ENCODE peak calls at places on chromosomes 7 and 10, in six cellular contexts. O, Q, U, B, W and D are unnamed samples.

GRCh38 chr7:4144801-4145470 is 537.2 kb upstream of the FOXK1 start:
- DNase-seq in W (peak; percentile 48), O (no peak), B (peak; percentile 11), U (no peak), Q (no peak), D (no peak)

GRCh38 chr7:131346885-131347592 is 19.4 kb downstream of the MKLN1 start:
- DNase-seq in Q (no peak), O (peak; percentile 57), U (no peak), B (no peak), W (no peak), D (no peak)

GRCh38 chr7:18552311-18552916 is 56.9 kb downstream of the HDAC9 start:
- DNase-seq in U (no peak), Q (no peak), W (no peak), B (no peak), O (no peak), D (no peak)

GRCh38 chr7:156780724-156781455 is 112.1 kb downstream of the LMBR1 start:
- DNase-seq in O (no peak), Q (no peak), U (no peak), W (no peak), B (no peak), D (peak; percentile 89)

GRCh38 chr7:31098606-31099360 is 46.7 kb downstream of the ADCYAP1R1 start:
- DNase-seq in U (no peak), O (no peak), W (peak; percentile 1), B (no peak), Q (no peak), D (no peak)

GRCh38 chr10:78894841-78895195 is 173.9 kb upstream of the ZMIZ1 start:
- DNase-seq in U (no peak), O (no peak), B (no peak), W (no peak), Q (no peak), D (no peak)

GRCh38 chr7:431658-432111 is 88.0 kb downstream of the PDGFA start:
- DNase-seq in B (no peak), W (no peak), U (no peak), O (no peak), Q (no peak), D (no peak)

GRCh38 chr7:20399516-20399915 is 68.8 kb downstream of the ITGB8 start:
- DNase-seq in U (peak; percentile 32), B (no peak), Q (no peak), O (no peak), W (no peak), D (no peak)

GRCh38 chr7:35647171-35647574 is 47.8 kb downstream of the HERPUD2 start:
- DNase-seq in W (no peak), B (no peak), U (no peak), Q (no peak), O (no peak), D (peak; percentile 50)

GRCh38 chr10:121559321-121559720 is 38.9 kb downstream of the FGFR2 start:
- DNase-seq in O (no peak), Q (no peak), W (peak; percentile 14), B (no peak), U (no peak), D (no peak)

GRCh38 chr7:89238156-89238555 is 442.6 kb upstream of the TEX47 start:
- DNase-seq in U (peak; percentile 0), W (no peak), Q (no peak), O (no peak), B (peak; percentile 64), D (no peak)

GRCh38 chr7:51789494-51789893 is 472.9 kb upstream of the COBL start:
- DNase-seq in W (peak; percentile 22), O (no peak), U (no peak), B (no peak), Q (no peak), D (no peak)

GRCh38 chr10:21926358-21926890 is 77.1 kb downstream of the DNAJC1 start:
- DNase-seq in U (no peak), B (no peak), W (no peak), Q (no peak), O (no peak), D (no peak)

GRCh38 chr7:108460964-108461363 is 4.7 kb upstream of the NRCAM start:
- DNase-seq in W (no peak), B (no peak), Q (no peak), O (no peak), U (no peak), D (no peak)

GRCh38 chr7:44282601-44283171 is 42.7 kb downstream of the CAMK2B start:
- DNase-seq in O (no peak), B (no peak), W (peak; percentile 8), U (no peak), Q (peak; percentile 3), D (no peak)

GRCh38 chr7:157429680-157430224 is 92.9 kb downstream of the DNAJB6 start:
- DNase-seq in U (no peak), Q (no peak), O (no peak), W (no peak), B (no peak), D (no peak)

GRCh38 chr7:5701085-5701914 is 80.2 kb downstream of the RNF216 start:
- DNase-seq in U (no peak), B (no peak), W (no peak), O (no peak), Q (no peak), D (peak; percentile 89)

GRCh38 chr10:99431190-99431549 is 746 bp upstream of the GOT1 start:
- DNase-seq in B (peak; percentile 34), U (peak; percentile 52), Q (peak; percentile 18), W (peak; percentile 31), O (peak; percentile 26), D (peak; percentile 48)

GRCh38 chr7:1787241-1787640 is 117.2 kb downstream of the ELFN1 start:
- DNase-seq in U (no peak), W (no peak), O (no peak), B (no peak), Q (no peak), D (no peak)

GRCh38 chr7:37920619-37921339 is at the start of gene EPDR1:
- DNase-seq in B (no peak), Q (no peak), W (peak; percentile 58), O (peak; percentile 90), U (no peak), D (peak; percentile 66)

GRCh38 chr7:140625908-140626868 is 14.4 kb downstream of the DENND2A start:
- DNase-seq in B (peak; percentile 88), O (no peak), W (peak; percentile 79), U (peak; percentile 99), Q (peak; percentile 38), D (no peak)

GRCh38 chr10:22618081-22618785 is 96.1 kb downstream of the PIP4K2A start:
- DNase-seq in W (peak; percentile 38), U (peak; percentile 87), Q (no peak), B (no peak), O (no peak), D (peak; percentile 40)

GRCh38 chr10:101558206-101558605 is 29.9 kb downstream of the POLL start:
- DNase-seq in O (no peak), W (no peak), U (peak; percentile 31), Q (no peak), B (no peak), D (peak; percentile 32)

GRCh38 chr10:125629758-125630376 is 53.1 kb downstream of the TEX36 start:
- DNase-seq in W (no peak), Q (no peak), U (peak; percentile 49), B (peak; percentile 12), O (peak; percentile 24), D (peak; percentile 46)
- TF ChIP-seq CTCF in W (peak; percentile 62), Q (no peak), U (peak; percentile 46), B (peak; percentile 22), O (no peak), D (peak; percentile 36)

DNA sequence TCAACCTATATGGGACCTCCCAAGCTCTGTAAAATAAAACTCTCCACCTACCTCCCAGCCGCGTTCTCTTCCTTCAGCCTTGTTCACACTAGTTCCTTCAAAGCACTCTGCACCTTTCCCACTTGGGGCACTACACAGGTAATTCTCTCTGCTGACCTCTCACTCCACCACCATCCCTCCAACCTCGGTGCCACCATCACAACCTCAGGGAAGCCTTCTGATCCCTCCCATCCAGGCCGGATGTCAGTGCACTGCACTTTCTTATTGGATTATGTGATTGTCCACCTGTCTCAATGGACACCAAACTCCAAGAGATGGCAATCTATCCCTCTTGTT is 7.0 kb downstream of the LARP4B start:
- DNase-seq in W (no peak), U (no peak), O (no peak), B (no peak), Q (no peak), D (no peak)
- TF ChIP-seq CTCF in W (no peak), U (no peak), O (no peak), B (no peak), Q (no peak), D (no peak)

GRCh38 chr10:92894081-92894480 is 45.8 kb downstream of the EXOC6 start:
- DNase-seq in B (no peak), Q (no peak), O (no peak), W (no peak), U (no peak), D (no peak)

GRCh38 chr10:92892706-92893054 is 44.4 kb downstream of the EXOC6 start:
- DNase-seq in O (no peak), Q (no peak), W (no peak), U (no peak), B (no peak), D (no peak)

GRCh38 chr10:92886334-92886961 is 38.1 kb downstream of the EXOC6 start:
- DNase-seq in U (peak; percentile 9), Q (no peak), W (no peak), O (no peak), B (no peak), D (no peak)

GRCh38 chr10:92897916-92898315 is 49.6 kb downstream of the EXOC6 start:
- DNase-seq in Q (no peak), W (no peak), O (no peak), U (no peak), B (no peak), D (no peak)

DNA sequence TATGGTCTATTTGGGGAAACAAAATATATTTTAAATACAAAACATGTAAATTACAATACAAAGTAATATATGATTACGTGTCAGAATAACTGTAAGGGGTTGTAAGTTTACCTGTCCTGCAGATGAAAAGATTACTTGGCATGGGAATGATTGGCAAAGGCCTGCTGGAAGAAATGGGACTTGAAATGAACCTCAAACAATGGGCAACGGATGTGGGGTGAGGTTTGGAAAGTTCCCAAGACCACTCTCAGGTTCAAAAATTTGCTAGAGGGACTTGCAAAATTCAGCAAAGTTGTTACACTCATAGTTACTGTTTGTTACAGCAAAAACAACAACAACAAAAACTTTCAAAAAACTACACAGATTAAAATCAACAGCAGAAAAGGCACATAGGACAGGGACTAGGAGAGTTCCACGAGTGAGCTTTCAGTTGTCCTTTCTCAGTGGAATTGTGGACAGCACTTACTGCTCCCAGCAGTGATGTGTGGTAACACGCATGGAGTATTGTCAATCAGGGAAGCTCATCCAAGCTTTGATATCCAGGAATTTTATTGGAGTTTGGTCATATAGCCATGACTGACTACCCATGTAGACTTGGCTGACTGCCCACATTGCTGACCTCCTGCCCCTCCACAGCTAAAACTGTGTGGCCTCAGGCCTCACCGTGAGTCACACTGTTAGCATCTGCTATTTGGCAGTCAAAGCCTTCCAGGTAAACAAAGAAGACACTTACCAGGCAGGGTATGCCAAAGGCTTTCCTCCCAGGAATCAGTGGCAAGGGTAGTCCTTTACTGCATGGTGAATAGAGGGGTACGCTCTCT is 43.8 kb downstream of the EXOC6 start:
- DNase-seq in O (peak; percentile 86), W (peak; percentile 69), B (peak; percentile 85), Q (no peak), U (peak; percentile 78), D (no peak)
- TF ChIP-seq CTCF in O (no peak), W (no peak), B (no peak), Q (no peak), U (no peak), D (no peak)

DNA sequence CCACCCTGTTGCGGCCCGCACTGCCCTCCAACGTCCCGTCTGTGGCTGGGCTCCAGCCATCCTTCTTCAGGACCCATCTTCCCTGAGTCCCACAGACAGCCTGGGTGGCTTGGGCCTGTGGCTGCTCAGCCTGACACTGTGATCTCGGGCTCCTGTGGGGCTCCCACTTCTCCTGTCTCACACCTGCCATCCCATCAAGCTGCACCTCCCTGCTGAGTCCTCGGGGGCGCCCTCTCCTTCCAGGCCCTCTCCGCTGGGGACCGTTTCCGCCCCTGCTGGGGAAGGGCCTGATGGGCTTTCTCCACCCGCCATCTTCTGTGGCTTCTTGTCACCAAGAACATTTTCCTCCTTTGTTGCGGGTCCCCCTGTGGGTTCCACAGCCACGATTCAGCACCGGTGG is 173.8 kb upstream of the PPP2R2D start:
- DNase-seq in U (no peak), B (no peak), Q (no peak), W (no peak), O (no peak), D (no peak)
- TF ChIP-seq CTCF in U (no peak), B (no peak), Q (no peak), W (no peak), O (no peak), D (no peak)